ENCODE peak calls at places on chromosomes 4 and X, in eight cellular contexts. A is RPMI7951, I is NCI-H524 treated with DMSO at 0.1 percent for 48 hours, E is H9, B is astrocyte of the spinal cord, F is substantia nigra, J is A172, H is fibroblast of mammary gland. T is an unnamed sample.

GRCh38 chrX:150446995-150447394 is 83.9 kb downstream of the MAMLD1 start:
- DNase-seq in A (peak), F (no peak), I (peak), J (no peak), H (peak), B (no peak), E (no peak), T (no peak)

GRCh38 chr4:76601791-76602190 is 166.8 kb downstream of the SHROOM3 start:
- DNase-seq in F (no peak), E (no peak), H (peak), A (peak), I (no peak), J (no peak), B (peak), T (no peak)

GRCh38 chr4:114807759-114808404 is 209.3 kb downstream of the UGT8 start:
- DNase-seq in E (peak), B (peak), F (peak), H (peak), A (no peak), J (peak), I (no peak), T (no peak)

GRCh38 chr4:123351713-123352112 is 44.9 kb upstream of the SPRY1 start:
- DNase-seq in H (no peak), F (no peak), J (no peak), A (no peak), E (no peak), B (peak), I (no peak), T (no peak)

GRCh38 chrX:26442340-26442739 is 226.4 kb downstream of the MAGEB5 start:
- DNase-seq in F (no peak), J (peak), I (peak), E (no peak), A (no peak), B (peak), H (peak), T (no peak)

GRCh38 chr4:101555341-101555880 is 208.1 kb upstream of the PPP3CA start:
- DNase-seq in F (no peak), J (no peak), A (no peak), H (no peak), E (no peak), B (no peak), I (no peak), T (no peak)

GRCh38 chrX:41198410-41198809 is 113.2 kb downstream of the USP9X start:
- DNase-seq in A (no peak), E (no peak), B (no peak), I (no peak), F (no peak), H (no peak), J (no peak), T (no peak)

GRCh38 chrX:103607385-103608304 is at the start of gene TCEAL3:
- DNase-seq in E (peak), A (peak), J (no peak), B (peak), F (peak), H (peak), I (peak), T (no peak)

GRCh38 chr4:28373601-28374000 is 1513.0 kb downstream of the STIM2 start:
- DNase-seq in H (peak), E (no peak), B (peak), A (peak), I (no peak), F (no peak), J (no peak), T (no peak)

T was measured in neural crest cell.